ENCODE peak calls at places on chromosomes 12 and 14, in ten cellular contexts. U, P, S, W, G, R, Y, B, D and C are unnamed samples.

GRCh38 chr14:22657861-22658260 is 13.7 kb upstream of the OR6J1 start:
- DNase-seq in U (no peak), G (no peak), R (peak), S (no peak), W (no peak), D (peak), B (no peak), Y (peak), P (no peak), C (no peak)

GRCh38 chr12:126998747-126999285 is 1268.2 kb upstream of the TMEM132C start:
- DNase-seq in G (no peak), Y (no peak), R (no peak), W (no peak), B (no peak), S (no peak), U (no peak), D (peak), P (no peak), C (no peak)

GRCh38 chr14:53011053-53011462 is 60.2 kb upstream of the FERMT2 start:
- DNase-seq in W (no peak), S (peak), P (no peak), U (peak), R (peak), B (peak), D (peak), Y (peak), G (no peak), C (peak)

GRCh38 chr12:103841690-103842584 is 903 bp upstream of the NT5DC3 start:
- DNase-seq in S (peak), Y (peak), P (peak), D (no peak), B (no peak), R (peak), W (peak), G (no peak), U (peak), C (peak)

GRCh38 chr14:72678360-72678759 is 215.5 kb downstream of the DPF3 start:
- DNase-seq in R (no peak), D (no peak), W (no peak), S (peak), U (no peak), B (no peak), Y (peak), P (no peak), G (no peak), C (no peak)

GRCh38 chr12:24853588-24853987 is 95.3 kb downstream of the BCAT1 start:
- DNase-seq in P (no peak), R (no peak), B (no peak), S (peak), G (no peak), Y (peak), D (no peak), W (no peak), U (no peak), C (no peak)

GRCh38 chr12:31756977-31757420 is 28.2 kb upstream of the AMN1 start:
- DNase-seq in B (no peak), G (no peak), R (no peak), D (no peak), W (no peak), S (peak), U (no peak), Y (no peak), P (no peak), C (no peak)

GRCh38 chr12:90100619-90101018 is 392.0 kb upstream of the ATP2B1 start:
- DNase-seq in R (peak), W (no peak), U (no peak), Y (no peak), B (no peak), P (no peak), G (no peak), D (no peak), S (no peak), C (no peak)

GRCh38 chr12:116390656-116391335 is 113.3 kb upstream of the MED13L start:
- DNase-seq in G (no peak), B (no peak), P (no peak), Y (peak), W (no peak), D (no peak), U (no peak), R (peak), S (no peak), C (peak)

GRCh38 chr12:57940915-57941164 is 527 bp upstream of the ATP23 start:
- DNase-seq in R (no peak), G (no peak), D (no peak), P (no peak), B (no peak), Y (no peak), S (no peak), W (no peak), U (no peak), C (no peak)

GRCh38 chr12:110862331-110862730 is 15.5 kb downstream of the CCDC63 start:
- DNase-seq in S (no peak), G (no peak), D (peak), R (no peak), U (no peak), P (no peak), W (no peak), B (peak), Y (no peak), C (no peak)

GRCh38 chr14:52844262-52845060 is 53.1 kb upstream of the GNPNAT1 start:
- DNase-seq in P (no peak), W (no peak), B (no peak), D (peak), R (no peak), S (no peak), G (no peak), Y (peak), U (no peak), C (no peak)

GRCh38 chr14:63512861-63513260 is 30.3 kb downstream of the PPP2R5E start:
- DNase-seq in W (no peak), P (no peak), B (no peak), D (no peak), G (no peak), U (no peak), S (no peak), R (no peak), Y (peak), C (no peak)

GRCh38 chr12:80710727-80711066 is 3.3 kb downstream of the MYF6 start:
- DNase-seq in Y (no peak), G (no peak), R (no peak), U (no peak), P (no peak), W (no peak), S (no peak), D (no peak), B (no peak), C (no peak)

GRCh38 chr12:57134949-57135348 is 6.7 kb downstream of the LRP1 start:
- DNase-seq in Y (no peak), B (peak), S (no peak), W (no peak), R (no peak), G (no peak), U (no peak), D (no peak), P (no peak), C (no peak)

GRCh38 chr12:115235880-115236279 is 551.9 kb upstream of the TBX3 start:
- DNase-seq in S (no peak), B (no peak), W (no peak), G (no peak), Y (no peak), P (no peak), U (no peak), R (no peak), D (no peak), C (no peak)

GRCh38 chr14:25003537-25003936 is 46.4 kb downstream of the STXBP6 start:
- DNase-seq in P (no peak), S (no peak), G (no peak), R (no peak), W (no peak), U (no peak), Y (peak), B (no peak), D (no peak), C (no peak)